ENCODE peak calls at places on chromosomes 4 and X, in eight cellular contexts. One of them, this sample, is unnamed.

GRCh38 chr4:8267077-8267476 is 2.5 kb upstream of the HTRA3 start:
- DNase-seq in mucosa of descending colon: no peak
- DNase-seq in ovary: peak
- DNase-seq in ascending aorta: peak
- DNase-seq in bronchial epithelial cell: peak
- DNase-seq in tibial artery: peak
- DNase-seq in psoas muscle: peak
- DNase-seq in spleen: no peak
- DNase-seq in this sample: no peak

GRCh38 chr4:37837446-37837845 is 11.0 kb downstream of the PGM2 start:
- DNase-seq in bronchial epithelial cell: peak
- DNase-seq in spleen: no peak
- DNase-seq in tibial artery: no peak
- DNase-seq in ascending aorta: no peak
- DNase-seq in mucosa of descending colon: no peak
- DNase-seq in psoas muscle: no peak
- DNase-seq in ovary: no peak
- DNase-seq in this sample: no peak

GRCh38 chr4:82905205-82905604 is 4.7 kb downstream of the THAP9 start:
- DNase-seq in spleen: no peak
- DNase-seq in mucosa of descending colon: no peak
- DNase-seq in psoas muscle: no peak
- DNase-seq in bronchial epithelial cell: peak
- DNase-seq in ovary: no peak
- DNase-seq in ascending aorta: no peak
- DNase-seq in tibial artery: no peak
- DNase-seq in this sample: no peak

GRCh38 chr4:8113611-8114343 is 44.8 kb downstream of the ABLIM2 start:
- DNase-seq in ovary: no peak
- DNase-seq in bronchial epithelial cell: no peak
- DNase-seq in tibial artery: no peak
- DNase-seq in ascending aorta: no peak
- DNase-seq in psoas muscle: peak
- DNase-seq in spleen: peak
- DNase-seq in mucosa of descending colon: peak
- DNase-seq in this sample: no peak

GRCh38 chr4:48498895-48499294 is 8.8 kb downstream of the ZAR1 start:
- DNase-seq in psoas muscle: no peak
- DNase-seq in mucosa of descending colon: no peak
- DNase-seq in spleen: no peak
- DNase-seq in ascending aorta: no peak
- DNase-seq in tibial artery: no peak
- DNase-seq in bronchial epithelial cell: no peak
- DNase-seq in ovary: no peak
- DNase-seq in this sample: no peak

GRCh38 chr4:55004831-55005230 is 120.6 kb downstream of the KDR start:
- DNase-seq in ovary: no peak
- DNase-seq in psoas muscle: peak
- DNase-seq in ascending aorta: no peak
- DNase-seq in bronchial epithelial cell: no peak
- DNase-seq in spleen: no peak
- DNase-seq in tibial artery: peak
- DNase-seq in mucosa of descending colon: no peak
- DNase-seq in this sample: peak

GRCh38 chrX:40056420-40056819 is 41.3 kb downstream of the BCOR start:
- DNase-seq in psoas muscle: no peak
- DNase-seq in mucosa of descending colon: no peak
- DNase-seq in tibial artery: no peak
- DNase-seq in spleen: no peak
- DNase-seq in ovary: no peak
- DNase-seq in ascending aorta: peak
- DNase-seq in bronchial epithelial cell: no peak
- DNase-seq in this sample: no peak

GRCh38 chr4:32790803-32791202 is 2070.6 kb downstream of the PCDH7 start:
- DNase-seq in spleen: no peak
- DNase-seq in tibial artery: no peak
- DNase-seq in mucosa of descending colon: no peak
- DNase-seq in bronchial epithelial cell: no peak
- DNase-seq in psoas muscle: no peak
- DNase-seq in ascending aorta: no peak
- DNase-seq in ovary: no peak
- DNase-seq in this sample: no peak

GRCh38 chr4:7393491-7394183 is 41.1 kb downstream of the PSAPL1 start:
- DNase-seq in spleen: peak
- DNase-seq in psoas muscle: no peak
- DNase-seq in ovary: no peak
- DNase-seq in mucosa of descending colon: no peak
- DNase-seq in ascending aorta: peak
- DNase-seq in bronchial epithelial cell: no peak
- DNase-seq in tibial artery: no peak
- DNase-seq in this sample: no peak

GRCh38 chrX:74382613-74383012 is 38.7 kb upstream of the SLC16A2 start:
- DNase-seq in ovary: peak
- DNase-seq in psoas muscle: peak
- DNase-seq in mucosa of descending colon: no peak
- DNase-seq in spleen: peak
- DNase-seq in bronchial epithelial cell: peak
- DNase-seq in ascending aorta: peak
- DNase-seq in tibial artery: peak
- DNase-seq in this sample: peak

GRCh38 chrX:74389016-74389415 is 32.3 kb upstream of the SLC16A2 start:
- DNase-seq in ascending aorta: no peak
- DNase-seq in bronchial epithelial cell: no peak
- DNase-seq in tibial artery: no peak
- DNase-seq in spleen: no peak
- DNase-seq in mucosa of descending colon: no peak
- DNase-seq in ovary: no peak
- DNase-seq in psoas muscle: no peak
- DNase-seq in this sample: no peak

GRCh38 chrX:74383611-74384010 is 37.7 kb upstream of the SLC16A2 start:
- DNase-seq in psoas muscle: no peak
- DNase-seq in ascending aorta: no peak
- DNase-seq in ovary: peak
- DNase-seq in spleen: no peak
- DNase-seq in mucosa of descending colon: no peak
- DNase-seq in bronchial epithelial cell: peak
- DNase-seq in tibial artery: peak
- DNase-seq in this sample: no peak
- TF ChIP-seq CTCF in psoas muscle: peak
- TF ChIP-seq CTCF in ascending aorta: no peak
- TF ChIP-seq CTCF in ovary: no peak
- TF ChIP-seq CTCF in spleen: peak
- TF ChIP-seq CTCF in mucosa of descending colon: no peak
- TF ChIP-seq CTCF in bronchial epithelial cell: peak
- TF ChIP-seq CTCF in tibial artery: no peak
- TF ChIP-seq CTCF in this sample: peak

GRCh38 chr4:2482192-2482591 is 13.3 kb downstream of the RNF4 start:
- DNase-seq in spleen: no peak
- DNase-seq in tibial artery: no peak
- DNase-seq in psoas muscle: no peak
- DNase-seq in ascending aorta: no peak
- DNase-seq in bronchial epithelial cell: no peak
- DNase-seq in mucosa of descending colon: no peak
- DNase-seq in ovary: no peak
- DNase-seq in this sample: no peak
- H3K4me3 ChIP-seq in spleen: no peak
- H3K4me3 ChIP-seq in tibial artery: no peak
- H3K4me3 ChIP-seq in psoas muscle: no peak
- H3K4me3 ChIP-seq in ascending aorta: no peak
- H3K4me3 ChIP-seq in bronchial epithelial cell: no peak
- H3K4me3 ChIP-seq in mucosa of descending colon: no peak
- H3K4me3 ChIP-seq in ovary: no peak
- H3K4me3 ChIP-seq in this sample: no peak

GRCh38 chrX:1511150-1511549 is 25.8 kb downstream of the P2RY8 start:
- DNase-seq in tibial artery: no peak
- DNase-seq in ascending aorta: peak
- DNase-seq in ovary: no peak
- DNase-seq in mucosa of descending colon: no peak
- DNase-seq in psoas muscle: no peak
- DNase-seq in bronchial epithelial cell: no peak
- DNase-seq in spleen: no peak
- DNase-seq in this sample: no peak
- TF ChIP-seq CTCF in tibial artery: no peak
- TF ChIP-seq CTCF in ascending aorta: no peak
- TF ChIP-seq CTCF in ovary: no peak
- TF ChIP-seq CTCF in mucosa of descending colon: no peak
- TF ChIP-seq CTCF in psoas muscle: no peak
- TF ChIP-seq CTCF in bronchial epithelial cell: no peak
- TF ChIP-seq CTCF in spleen: no peak
- TF ChIP-seq CTCF in this sample: no peak

GRCh38 chr4:182145360-182145905 is 97.8 kb upstream of the TENM3 start:
- DNase-seq in mucosa of descending colon: no peak
- DNase-seq in bronchial epithelial cell: no peak
- DNase-seq in spleen: no peak
- DNase-seq in ovary: no peak
- DNase-seq in tibial artery: no peak
- DNase-seq in ascending aorta: no peak
- DNase-seq in psoas muscle: no peak
- DNase-seq in this sample: no peak
- H3K4me3 ChIP-seq in mucosa of descending colon: no peak
- H3K4me3 ChIP-seq in bronchial epithelial cell: no peak
- H3K4me3 ChIP-seq in spleen: peak
- H3K4me3 ChIP-seq in ovary: peak
- H3K4me3 ChIP-seq in tibial artery: no peak
- H3K4me3 ChIP-seq in ascending aorta: peak
- H3K4me3 ChIP-seq in psoas muscle: peak
- H3K4me3 ChIP-seq in this sample: peak

DNA sequence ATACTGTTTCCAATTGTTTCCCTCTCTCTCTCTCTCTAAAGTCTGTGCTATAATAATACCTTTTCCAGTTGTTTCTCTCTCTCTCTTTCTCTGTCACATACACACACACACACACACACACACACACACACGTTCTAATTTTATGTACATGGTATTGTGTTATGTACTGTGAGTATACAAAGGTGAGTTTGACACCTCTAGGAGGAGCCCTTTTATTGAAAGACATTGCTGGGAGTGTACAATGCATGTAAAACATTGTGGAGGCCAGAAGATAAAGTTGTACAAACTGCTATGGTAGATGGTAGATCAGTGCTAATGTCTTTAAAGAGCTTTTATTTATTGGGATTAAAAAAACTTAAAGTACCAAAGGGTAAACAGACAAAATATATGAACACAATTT is 53.6 kb downstream of the BLTP1 start:
- DNase-seq in psoas muscle: no peak
- DNase-seq in ascending aorta: no peak
- DNase-seq in spleen: no peak
- DNase-seq in tibial artery: no peak
- DNase-seq in bronchial epithelial cell: peak
- DNase-seq in mucosa of descending colon: no peak
- DNase-seq in ovary: no peak
- DNase-seq in this sample: no peak
- TF ChIP-seq CTCF in psoas muscle: no peak
- TF ChIP-seq CTCF in ascending aorta: no peak
- TF ChIP-seq CTCF in spleen: no peak
- TF ChIP-seq CTCF in tibial artery: no peak
- TF ChIP-seq CTCF in bronchial epithelial cell: no peak
- TF ChIP-seq CTCF in mucosa of descending colon: no peak
- TF ChIP-seq CTCF in ovary: no peak
- TF ChIP-seq CTCF in this sample: peak